ENCODE peak calls at places on chromosomes 3 and 15, in five cellular contexts. One of them, this sample, is unnamed.

GRCh38 chr15:63347074-63347859 is 34.4 kb downstream of the CA12 start:
- DNase-seq in midbrain: no peak
- DNase-seq in NB4: peak
- DNase-seq in adrenal gland: no peak
- DNase-seq in GM04504: no peak
- DNase-seq in this sample: no peak

GRCh38 chr3:43582876-43583275 is 38.9 kb downstream of the ANO10 start:
- DNase-seq in adrenal gland: no peak
- DNase-seq in midbrain: no peak
- DNase-seq in NB4: no peak
- DNase-seq in GM04504: no peak
- DNase-seq in this sample: no peak

GRCh38 chr3:98056035-98056434 is 20.9 kb upstream of the GABRR3 start:
- DNase-seq in adrenal gland: no peak
- DNase-seq in GM04504: no peak
- DNase-seq in NB4: no peak
- DNase-seq in midbrain: no peak
- DNase-seq in this sample: no peak

GRCh38 chr3:5332270-5332956 is 144.9 kb downstream of the EDEM1 start:
- DNase-seq in midbrain: no peak
- DNase-seq in GM04504: no peak
- DNase-seq in NB4: no peak
- DNase-seq in adrenal gland: no peak
- DNase-seq in this sample: no peak

GRCh38 chr3:112415390-112415789 is 82.4 kb downstream of the CD200 start:
- DNase-seq in adrenal gland: no peak
- DNase-seq in NB4: no peak
- DNase-seq in midbrain: no peak
- DNase-seq in GM04504: no peak
- DNase-seq in this sample: no peak

GRCh38 chr3:52479037-52479875 is 15.9 kb upstream of the STAB1 start:
- DNase-seq in GM04504: no peak
- DNase-seq in NB4: no peak
- DNase-seq in adrenal gland: no peak
- DNase-seq in midbrain: no peak
- DNase-seq in this sample: no peak

GRCh38 chr3:152222327-152222726 is 46.4 kb upstream of the MBNL1 start:
- DNase-seq in NB4: no peak
- DNase-seq in GM04504: peak
- DNase-seq in adrenal gland: no peak
- DNase-seq in midbrain: no peak
- DNase-seq in this sample: no peak

GRCh38 chr3:4406746-4407568 is 60.1 kb downstream of the SUMF1 start:
- DNase-seq in midbrain: no peak
- DNase-seq in GM04504: no peak
- DNase-seq in NB4: no peak
- DNase-seq in adrenal gland: no peak
- DNase-seq in this sample: no peak

GRCh38 chr3:126753191-126754160 is 49.4 kb downstream of the CHCHD6 start:
- DNase-seq in midbrain: no peak
- DNase-seq in NB4: no peak
- DNase-seq in GM04504: no peak
- DNase-seq in adrenal gland: no peak
- DNase-seq in this sample: no peak

GRCh38 chr15:60673918-60674558 is 195.1 kb upstream of the ICE2 start:
- DNase-seq in midbrain: no peak
- DNase-seq in adrenal gland: peak
- DNase-seq in GM04504: peak
- DNase-seq in NB4: peak
- DNase-seq in this sample: no peak

GRCh38 chr15:33157636-33158035 is 36.9 kb downstream of the FMN1 start:
- DNase-seq in GM04504: no peak
- DNase-seq in midbrain: no peak
- DNase-seq in adrenal gland: no peak
- DNase-seq in NB4: no peak
- DNase-seq in this sample: no peak

GRCh38 chr3:142796823-142797222 is 73.0 kb downstream of the TRPC1 start:
- DNase-seq in GM04504: no peak
- DNase-seq in adrenal gland: no peak
- DNase-seq in midbrain: no peak
- DNase-seq in NB4: peak
- DNase-seq in this sample: no peak

GRCh38 chr3:196609343-196609775 is 30.1 kb upstream of the NRROS start:
- DNase-seq in midbrain: peak
- DNase-seq in GM04504: peak
- DNase-seq in adrenal gland: peak
- DNase-seq in NB4: peak
- DNase-seq in this sample: peak

GRCh38 chr15:40942337-40942854 is 10.9 kb upstream of the CHAC1 start:
- DNase-seq in NB4: peak
- DNase-seq in midbrain: no peak
- DNase-seq in GM04504: no peak
- DNase-seq in adrenal gland: no peak
- DNase-seq in this sample: peak

GRCh38 chr15:84689858-84690257 is 26.1 kb downstream of the SEC11A start:
- DNase-seq in NB4: no peak
- DNase-seq in midbrain: no peak
- DNase-seq in GM04504: no peak
- DNase-seq in adrenal gland: no peak
- DNase-seq in this sample: no peak

GRCh38 chr3:48847053-48847585 is 555 bp downstream of the PRKAR2A start:
- DNase-seq in NB4: peak
- DNase-seq in midbrain: peak
- DNase-seq in adrenal gland: peak
- DNase-seq in GM04504: peak
- DNase-seq in this sample: peak

GRCh38 chr3:100761211-100761921 is 52.1 kb downstream of the TFG start:
- DNase-seq in NB4: peak
- DNase-seq in GM04504: no peak
- DNase-seq in midbrain: no peak
- DNase-seq in adrenal gland: no peak
- DNase-seq in this sample: peak

GRCh38 chr3:169613053-169613803 is 50.3 kb downstream of the MECOM start:
- DNase-seq in midbrain: no peak
- DNase-seq in GM04504: no peak
- DNase-seq in NB4: no peak
- DNase-seq in adrenal gland: no peak
- DNase-seq in this sample: no peak

GRCh38 chr15:70575251-70576227 is 187.8 kb downstream of the UACA start:
- DNase-seq in adrenal gland: no peak
- DNase-seq in GM04504: no peak
- DNase-seq in NB4: no peak
- DNase-seq in midbrain: no peak
- DNase-seq in this sample: no peak

GRCh38 chr3:53709856-53710674 is 136.2 kb downstream of the CHDH start:
- DNase-seq in GM04504: no peak
- DNase-seq in NB4: peak
- DNase-seq in adrenal gland: peak
- DNase-seq in midbrain: peak
- DNase-seq in this sample: peak

GRCh38 chr3:70516081-70516480 is 203.6 kb upstream of the MDFIC2 start:
- DNase-seq in midbrain: no peak
- DNase-seq in GM04504: no peak
- DNase-seq in adrenal gland: no peak
- DNase-seq in NB4: no peak
- DNase-seq in this sample: no peak

GRCh38 chr3:14770591-14770990 is 48.2 kb upstream of the FGD5 start:
- DNase-seq in NB4: no peak
- DNase-seq in adrenal gland: no peak
- DNase-seq in midbrain: no peak
- DNase-seq in GM04504: no peak
- DNase-seq in this sample: no peak

GRCh38 chr3:151933224-151933858 is 59.9 kb downstream of the SUCNR1 start:
- DNase-seq in adrenal gland: no peak
- DNase-seq in NB4: no peak
- DNase-seq in GM04504: no peak
- DNase-seq in midbrain: no peak
- DNase-seq in this sample: no peak

GRCh38 chr15:52464478-52464877 is 64.2 kb downstream of the MYO5A start:
- DNase-seq in NB4: no peak
- DNase-seq in adrenal gland: no peak
- DNase-seq in GM04504: no peak
- DNase-seq in midbrain: no peak
- DNase-seq in this sample: no peak

GRCh38 chr15:44315164-44315563 is 26.6 kb downstream of the GOLM2 start:
- DNase-seq in NB4: peak
- DNase-seq in adrenal gland: peak
- DNase-seq in midbrain: no peak
- DNase-seq in GM04504: no peak
- DNase-seq in this sample: no peak

GRCh38 chr3:158465074-158465473 is 105.9 kb upstream of the MLF1 start:
- DNase-seq in NB4: no peak
- DNase-seq in GM04504: no peak
- DNase-seq in midbrain: no peak
- DNase-seq in adrenal gland: no peak
- DNase-seq in this sample: no peak

GRCh38 chr15:101068961-101069734 is 150.0 kb downstream of the LRRK1 start:
- DNase-seq in midbrain: no peak
- DNase-seq in NB4: no peak
- DNase-seq in adrenal gland: no peak
- DNase-seq in GM04504: no peak
- DNase-seq in this sample: peak

GRCh38 chr15:27932600-27932999 is 166.5 kb downstream of the OCA2 start:
- DNase-seq in midbrain: no peak
- DNase-seq in NB4: no peak
- DNase-seq in GM04504: no peak
- DNase-seq in adrenal gland: no peak
- DNase-seq in this sample: no peak

GRCh38 chr15:63256433-63256884 is 20.9 kb upstream of the APH1B start:
- DNase-seq in midbrain: no peak
- DNase-seq in NB4: no peak
- DNase-seq in adrenal gland: no peak
- DNase-seq in GM04504: peak
- DNase-seq in this sample: no peak

GRCh38 chr3:13130464-13131193 is 57.4 kb upstream of the IQSEC1 start:
- DNase-seq in midbrain: no peak
- DNase-seq in GM04504: no peak
- DNase-seq in NB4: no peak
- DNase-seq in adrenal gland: no peak
- DNase-seq in this sample: no peak

GRCh38 chr3:120147072-120147871 is 53.0 kb upstream of the GSK3B start:
- DNase-seq in adrenal gland: no peak
- DNase-seq in NB4: peak
- DNase-seq in GM04504: no peak
- DNase-seq in midbrain: peak
- DNase-seq in this sample: peak

GRCh38 chr3:183490211-183490601 is 61.8 kb upstream of the MCF2L2 start:
- DNase-seq in NB4: no peak
- DNase-seq in GM04504: no peak
- DNase-seq in midbrain: no peak
- DNase-seq in adrenal gland: no peak
- DNase-seq in this sample: no peak

GRCh38 chr15:32774022-32774421 is 56.2 kb downstream of the GREM1 start:
- DNase-seq in NB4: no peak
- DNase-seq in midbrain: no peak
- DNase-seq in adrenal gland: no peak
- DNase-seq in GM04504: peak
- DNase-seq in this sample: no peak

GRCh38 chr3:68007621-68008226 is 353.3 kb upstream of the SUCLG2 start:
- DNase-seq in midbrain: peak
- DNase-seq in adrenal gland: no peak
- DNase-seq in NB4: no peak
- DNase-seq in GM04504: no peak
- DNase-seq in this sample: peak

GRCh38 chr15:89770041-89770440 is 6.1 kb upstream of the MESP2 start:
- DNase-seq in midbrain: no peak
- DNase-seq in NB4: no peak
- DNase-seq in adrenal gland: no peak
- DNase-seq in GM04504: no peak
- DNase-seq in this sample: no peak